ENCODE peak calls at places on chromosomes 16 and 17, in five cellular contexts. V, Q, R, Y and C are unnamed samples.

GRCh38 chr16:52491216-52491615 is 55.7 kb downstream of the TOX3 start:
- DNase-seq in V (no peak), Y (no peak), Q (no peak), R (no peak), C (no peak)

GRCh38 chr17:43006639-43007551 is at the start of gene IFI35:
- DNase-seq in R (peak), Y (no peak), Q (peak), V (peak), C (peak)

GRCh38 chr16:84194470-84195200 is 3.7 kb downstream of the ADAD2 start:
- DNase-seq in Q (no peak), Y (no peak), R (no peak), V (no peak), C (no peak)

GRCh38 chr17:65039349-65039988 is 17.1 kb downstream of the GNA13 start:
- DNase-seq in V (no peak), Q (no peak), Y (no peak), R (no peak), C (no peak)

GRCh38 chr17:17781591-17782424 is 55.0 kb downstream of the SREBF1 start:
- DNase-seq in Q (peak), Y (no peak), R (peak), V (peak), C (no peak)

GRCh38 chr17:42780816-42781638 is 617 bp downstream of the WNK4 start:
- DNase-seq in R (no peak), Y (no peak), V (no peak), Q (no peak), C (no peak)

GRCh38 chr17:77161953-77162352 is 21.2 kb downstream of the SEC14L1 start:
- DNase-seq in Y (no peak), V (no peak), R (no peak), Q (no peak), C (no peak)

GRCh38 chr17:4908301-4908700 is 5.4 kb upstream of the CHRNE start:
- DNase-seq in V (no peak), Q (no peak), R (no peak), Y (no peak), C (no peak)

GRCh38 chr16:48687421-48688038 is 77.5 kb upstream of the N4BP1 start:
- DNase-seq in V (no peak), Q (peak), Y (peak), R (peak), C (peak)

GRCh38 chr16:19688396-19689024 is 29.5 kb downstream of the KNOP1 start:
- DNase-seq in Q (no peak), Y (no peak), V (no peak), R (no peak), C (no peak)

GRCh38 chr17:27572665-27573064 is 58.3 kb upstream of the LGALS9 start:
- DNase-seq in R (no peak), Y (no peak), V (no peak), Q (no peak), C (no peak)

GRCh38 chr16:72722552-72722951 is 325.4 kb downstream of the ZFHX3 start:
- DNase-seq in R (no peak), Q (no peak), Y (no peak), V (no peak), C (no peak)

GRCh38 chr17:80124351-80124981 is 22.5 kb downstream of the EIF4A3 start:
- DNase-seq in Q (peak), Y (no peak), R (peak), V (peak), C (no peak)

GRCh38 chr17:33871720-33872535 is 383.2 kb upstream of the CCL2 start:
- DNase-seq in Y (no peak), R (no peak), Q (no peak), V (no peak), C (no peak)

GRCh38 chr16:77660311-77660710 is 62.0 kb upstream of the NUDT7 start:
- DNase-seq in R (no peak), Y (no peak), V (no peak), Q (no peak), C (no peak)

GRCh38 chr17:7523033-7523432 is 25.8 kb upstream of the TNFSF12 start:
- DNase-seq in Y (no peak), Q (peak), V (no peak), R (no peak), C (no peak)

GRCh38 chr17:74725111-74725510 is 11.9 kb upstream of the RAB37 start:
- DNase-seq in V (no peak), Y (no peak), R (no peak), Q (no peak), C (no peak)

GRCh38 chr16:85637808-85638186 is 24.7 kb downstream of the GSE1 start:
- DNase-seq in V (no peak), Y (no peak), Q (peak), R (no peak), C (no peak)

GRCh38 chr16:49749816-49750215 is 106.1 kb downstream of the ZNF423 start:
- DNase-seq in Y (no peak), V (no peak), R (no peak), Q (no peak), C (no peak)

GRCh38 chr17:50904522-50905459 is 38.6 kb upstream of the TOB1 start:
- DNase-seq in V (peak), R (peak), Q (peak), Y (no peak), C (no peak)

GRCh38 chr16:47734987-47735594 is 274.0 kb downstream of the PHKB start:
- DNase-seq in Q (peak), R (peak), Y (no peak), V (no peak), C (no peak)

GRCh38 chr16:56514845-56515244 is 5.0 kb downstream of the BBS2 start:
- DNase-seq in R (no peak), Y (no peak), Q (no peak), V (no peak), C (no peak)

GRCh38 chr17:43839670-43840101 is 6.7 kb upstream of the MPP3 start:
- DNase-seq in V (no peak), Q (peak), Y (no peak), R (peak), C (no peak)

GRCh38 chr16:4570086-4570485 is 13.9 kb downstream of the C16orf96 start:
- DNase-seq in Q (no peak), Y (no peak), R (no peak), V (no peak), C (no peak)

GRCh38 chr16:70685938-70686375 is at the start of gene MTSS2:
- DNase-seq in V (peak), R (peak), Q (peak), Y (no peak), C (peak)

GRCh38 chr17:1592751-1593629 is 30.4 kb upstream of the PITPNA start:
- DNase-seq in R (no peak), V (no peak), Q (no peak), Y (no peak), C (no peak)

GRCh38 chr16:19123535-19124178 is 9.9 kb downstream of the ITPRIPL2 start:
- DNase-seq in V (no peak), Y (no peak), R (peak), Q (peak), C (no peak)

GRCh38 chr16:88994704-88995103 is 17.7 kb upstream of the CBFA2T3 start:
- DNase-seq in Y (no peak), Q (no peak), R (no peak), V (no peak), C (no peak)

GRCh38 chr17:68627956-68628355 is 26.8 kb upstream of the FAM20A start:
- DNase-seq in Y (no peak), R (no peak), V (no peak), Q (peak), C (no peak)

DNA sequence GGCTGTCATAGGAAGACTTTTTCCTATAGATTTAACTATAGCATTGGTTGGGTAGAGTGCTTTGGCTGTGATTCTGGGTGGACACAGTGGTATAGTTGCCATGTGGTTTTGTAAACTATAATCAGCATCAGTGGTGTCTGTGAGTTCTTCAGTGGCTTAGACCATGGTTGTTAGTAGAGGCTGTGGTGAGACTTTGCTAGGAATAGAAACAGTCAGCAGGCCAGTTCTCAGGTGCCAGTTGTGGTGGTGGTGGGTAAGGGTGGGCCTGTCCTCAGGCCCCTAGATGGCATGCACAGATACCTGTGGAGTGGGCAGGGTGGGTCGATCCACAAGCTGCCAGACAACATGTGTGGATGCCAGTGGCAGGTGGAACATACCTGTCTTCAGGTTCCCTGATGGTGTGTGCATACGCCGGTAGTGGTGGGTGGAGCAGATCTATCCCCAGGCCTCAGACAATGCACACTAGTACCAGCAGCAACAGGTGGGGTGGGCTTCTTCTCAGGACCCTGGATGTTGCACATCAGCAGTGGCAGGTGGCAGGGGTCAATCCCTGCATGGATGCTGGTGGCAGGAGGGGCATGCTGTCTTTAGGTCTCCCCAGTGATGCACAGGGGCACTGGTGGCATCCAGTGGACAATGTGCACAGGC is 28.4 kb upstream of the GINS3 start:
- DNase-seq in R (no peak), V (no peak), Y (no peak), Q (no peak), C (no peak)
- TF ChIP-seq POLR2AphosphoS5 in R (no peak), V (no peak), Y (no peak), Q (no peak), C (no peak)

GRCh38 chr17:57268176-57268575 is 11.9 kb downstream of the MSI2 start:
- DNase-seq in Y (no peak), V (no peak), Q (no peak), R (no peak), C (no peak)

GRCh38 chr17:57264250-57264649 is 7.9 kb downstream of the MSI2 start:
- DNase-seq in Q (no peak), R (no peak), V (no peak), Y (no peak), C (no peak)

GRCh38 chr17:57262557-57262956 is 6.2 kb downstream of the MSI2 start:
- DNase-seq in R (no peak), V (no peak), Y (no peak), Q (no peak), C (no peak)

GRCh38 chr17:57266842-57267241 is 10.5 kb downstream of the MSI2 start:
- DNase-seq in R (no peak), Y (no peak), Q (no peak), V (no peak), C (no peak)

DNA sequence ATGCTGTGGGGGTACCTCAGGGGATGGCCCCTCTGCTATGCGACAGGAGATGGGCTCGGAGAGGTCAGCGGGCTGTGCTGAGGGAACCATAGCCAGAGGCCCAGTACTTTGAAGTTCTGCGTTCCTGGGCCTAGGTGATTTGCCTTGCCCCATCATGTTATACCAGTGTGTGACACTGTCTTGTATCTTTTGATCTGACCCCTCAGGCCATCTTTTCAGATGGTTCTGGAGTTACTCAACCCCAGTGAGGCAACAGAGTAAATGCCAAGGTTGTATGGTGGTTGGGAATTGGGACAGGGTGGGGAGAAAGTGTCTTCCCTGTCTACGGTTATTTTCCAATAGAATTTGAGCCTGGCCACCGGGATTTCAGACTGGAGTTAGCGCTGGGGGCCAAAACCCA is 8.5 kb downstream of the MSI2 start:
- DNase-seq in R (no peak), V (no peak), Y (no peak), Q (no peak), C (no peak)
- TF ChIP-seq POLR2AphosphoS5 in R (no peak), V (no peak), Y (no peak), Q (no peak), C (no peak)

DNA sequence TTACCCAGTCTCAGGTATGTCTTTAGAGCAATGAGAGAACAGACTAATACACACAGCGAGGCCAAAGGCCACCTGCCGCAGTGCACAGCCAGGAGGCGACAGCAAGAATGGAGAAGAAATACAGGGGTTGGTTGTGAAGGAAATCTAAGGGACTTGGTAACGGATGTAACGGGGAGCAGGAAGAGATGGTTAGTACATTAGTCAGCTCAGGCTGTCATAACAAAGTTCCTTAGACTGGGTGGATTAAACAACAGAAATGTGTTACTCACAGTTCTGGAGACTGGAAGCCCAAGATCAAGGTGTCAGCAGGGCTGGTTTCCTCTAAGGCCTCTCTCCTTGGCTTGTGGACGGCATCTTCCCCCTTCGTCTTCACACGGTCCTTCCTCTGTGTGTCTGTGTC is 47.1 kb downstream of the TVP23C start:
- DNase-seq in Y (no peak), V (no peak), Q (no peak), R (no peak), C (no peak)
- TF ChIP-seq POLR2AphosphoS5 in Y (no peak), V (no peak), Q (no peak), R (no peak), C (no peak)

DNA sequence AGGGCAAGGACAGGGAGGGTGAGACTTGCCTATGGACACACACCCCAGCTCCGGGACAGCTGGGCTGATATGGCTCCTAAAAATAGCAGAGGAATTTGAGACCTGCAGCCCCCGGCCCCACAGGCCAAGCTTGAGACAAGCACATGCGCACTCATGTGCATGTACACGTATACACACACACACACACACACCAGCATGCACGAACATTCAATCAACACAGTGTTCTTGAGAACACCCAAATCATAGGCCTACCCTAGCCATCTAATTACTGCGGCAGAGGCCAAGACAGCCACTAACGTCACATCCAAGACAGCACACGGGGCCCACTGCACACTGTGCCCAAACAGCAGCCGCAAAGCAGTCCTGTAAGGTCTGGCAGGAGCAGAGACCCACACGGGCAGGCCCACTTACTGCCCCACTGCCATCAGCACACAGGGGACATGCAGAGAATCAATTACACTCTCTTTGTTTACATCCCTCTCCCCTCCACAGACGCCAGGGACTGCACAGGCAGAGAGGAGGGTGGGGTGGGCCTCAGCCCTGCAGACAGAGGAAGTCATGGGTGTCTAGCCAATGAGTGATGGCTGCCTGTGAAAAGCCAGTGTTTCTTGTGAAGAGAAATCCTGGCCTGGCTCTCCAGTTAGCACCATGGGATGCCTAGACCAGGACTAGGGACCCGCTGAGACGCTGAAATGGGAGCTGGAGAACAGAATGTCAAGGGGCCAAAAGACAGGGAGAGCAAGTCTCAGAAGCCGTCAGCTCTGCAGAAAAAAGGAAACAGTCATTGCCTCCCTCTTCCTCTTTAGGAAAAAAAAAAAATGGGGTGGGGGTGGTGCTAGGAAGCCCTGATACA is 39.3 kb downstream of the MYO18A start:
- DNase-seq in R (no peak), V (no peak), Y (no peak), Q (no peak), C (no peak)
- TF ChIP-seq POLR2AphosphoS5 in R (no peak), V (no peak), Y (peak), Q (no peak), C (no peak)